ENCODE peak calls at places on chromosomes 12 and 14, in eight cellular contexts. D is activated naive CD4-positive, alpha-beta T cell treated with anti-CD3 and anti-CD28 coated beads, Interleukin-2, amount 10 ng/mL, durations not matched to agents 7 days and 5 days; E is NCI-H1092 treated with DMSO at 0.1 percent for 48 hours; Y is breast epithelium; K is A549; B is dorsolateral prefrontal cortex; N is fibroblast of pulmonary artery; R is testis. Z is an unnamed sample.
A peak's percentile ranks its signal among the peaks of the same experiment; 100 is the strongest.

GRCh38 chr12:65313704-65314317 is 35.3 kb downstream of the MSRB3 start:
- DNase-seq in E (no peak), Y (no peak), R (no peak), N (peak; percentile 62), K (no peak), B (no peak), D (no peak), Z (no peak)

GRCh38 chr14:93045211-93045674 is 70.5 kb downstream of the ITPK1 start:
- DNase-seq in D (no peak), R (peak; percentile 42), E (no peak), Y (no peak), N (no peak), K (no peak), B (no peak), Z (no peak)

GRCh38 chr12:89567691-89568239 is 41.9 kb upstream of the POC1B start:
- DNase-seq in B (no peak), Y (no peak), N (no peak), E (no peak), K (no peak), R (no peak), D (no peak), Z (no peak)

GRCh38 chr14:103628221-103628683 is 759 bp upstream of the KLC1 start:
- DNase-seq in K (peak; percentile 72), R (peak; percentile 71), E (no peak), Y (peak; percentile 47), N (peak; percentile 71), B (no peak), D (no peak), Z (peak; percentile 93)

GRCh38 chr14:71701990-71702389 is 230.2 kb upstream of the RGS6 start:
- DNase-seq in D (no peak), N (no peak), E (no peak), B (no peak), K (no peak), Y (no peak), R (no peak), Z (no peak)

GRCh38 chr12:106091421-106091820 is 47.3 kb downstream of the NUAK1 start:
- DNase-seq in R (no peak), E (no peak), K (peak; percentile 50), B (no peak), Y (no peak), N (no peak), D (no peak), Z (no peak)

GRCh38 chr12:103800252-103800771 is 40.7 kb downstream of the NT5DC3 start:
- DNase-seq in B (peak; percentile 75), N (peak; percentile 80), R (peak; percentile 77), E (peak; percentile 71), K (no peak), D (no peak), Y (peak; percentile 51), Z (no peak)

GRCh38 chr12:103851127-103851526 is 10.1 kb upstream of the NT5DC3 start:
- DNase-seq in B (no peak), Y (no peak), D (no peak), E (peak; percentile 17), R (no peak), K (no peak), N (peak; percentile 27), Z (no peak)

GRCh38 chr12:103751171-103751570 is 89.9 kb downstream of the NT5DC3 start:
- DNase-seq in B (no peak), N (no peak), D (no peak), Y (no peak), R (no peak), E (no peak), K (peak; percentile 47), Z (no peak)